ENCODE peak calls at places on chromosomes 2 and 18, in five cellular contexts. K is nephron progenitor cell, I is body of pancreas, A is left ventricle myocardium inferior, V is AG04450. N is an unnamed sample.

GRCh38 chr2:137706786-137707613 is 257.3 kb upstream of the HNMT start:
- DNase-seq in K (no peak), I (no peak), A (no peak), V (no peak), N (no peak)

GRCh38 chr2:128262315-128263253 is 56.1 kb downstream of the HS6ST1 start:
- DNase-seq in K (no peak), I (peak), A (no peak), V (no peak), N (no peak)

GRCh38 chr2:212863185-212863588 is 288.2 kb downstream of the IKZF2 start:
- DNase-seq in K (peak), I (no peak), A (no peak), V (no peak), N (no peak)

GRCh38 chr2:75561566-75562512 is 1.1 kb upstream of the EVA1A start:
- DNase-seq in K (no peak), I (no peak), A (no peak), V (no peak), N (no peak)

GRCh38 chr18:77088977-77089795 is 43.4 kb downstream of the MBP start:
- DNase-seq in K (no peak), I (no peak), A (no peak), V (no peak), N (peak)

GRCh38 chr2:222298311-222299150 is at the start of gene PAX3:
- DNase-seq in K (peak), I (no peak), A (no peak), V (no peak), N (no peak)

GRCh38 chr2:117693166-117693565 is 121.3 kb upstream of the DDX18 start:
- DNase-seq in K (no peak), I (no peak), A (no peak), V (no peak), N (no peak)

GRCh38 chr18:72056171-72056570 is 488.0 kb downstream of the CBLN2 start:
- DNase-seq in K (no peak), I (no peak), A (no peak), V (no peak), N (no peak)

GRCh38 chr2:96969321-96969720 is 17.1 kb downstream of the FAM178B start:
- DNase-seq in K (no peak), I (no peak), A (no peak), V (no peak), N (no peak)

GRCh38 chr2:28624798-28625701 is 126.6 kb upstream of the PPP1CB start:
- DNase-seq in K (no peak), I (peak), A (peak), V (no peak), N (no peak)

GRCh38 chr2:24831736-24832421 is 38.7 kb downstream of the CENPO start:
- DNase-seq in K (peak), I (peak), A (peak), V (no peak), N (no peak)

GRCh38 chr2:137437386-137437785 is 526.9 kb upstream of the HNMT start:
- DNase-seq in K (no peak), I (no peak), A (no peak), V (no peak), N (no peak)

GRCh38 chr18:3790702-3791101 is 340.7 kb downstream of the TGIF1 start:
- DNase-seq in K (peak), I (no peak), A (no peak), V (no peak), N (no peak)

GRCh38 chr18:967037-967576 is 62.4 kb downstream of the ADCYAP1 start:
- DNase-seq in K (no peak), I (no peak), A (no peak), V (no peak), N (no peak)

GRCh38 chr2:163604941-163605555 is 130.8 kb downstream of the FIGN start:
- DNase-seq in K (no peak), I (no peak), A (no peak), V (peak), N (no peak)

GRCh38 chr2:172606285-172606684 is 50.4 kb downstream of the PDK1 start:
- DNase-seq in K (no peak), I (no peak), A (no peak), V (no peak), N (no peak)

GRCh38 chr2:113390133-113390849 is 47.2 kb upstream of the ZNG1B start:
- DNase-seq in K (peak), I (peak), A (no peak), V (peak), N (peak)

GRCh38 chr2:197615033-197615652 is 60.2 kb downstream of the RFTN2 start:
- DNase-seq in K (no peak), I (no peak), A (no peak), V (no peak), N (no peak)
- TF ChIP-seq CTCF in K (no peak), I (no peak), A (no peak), V (no peak), N (no peak)

DNA sequence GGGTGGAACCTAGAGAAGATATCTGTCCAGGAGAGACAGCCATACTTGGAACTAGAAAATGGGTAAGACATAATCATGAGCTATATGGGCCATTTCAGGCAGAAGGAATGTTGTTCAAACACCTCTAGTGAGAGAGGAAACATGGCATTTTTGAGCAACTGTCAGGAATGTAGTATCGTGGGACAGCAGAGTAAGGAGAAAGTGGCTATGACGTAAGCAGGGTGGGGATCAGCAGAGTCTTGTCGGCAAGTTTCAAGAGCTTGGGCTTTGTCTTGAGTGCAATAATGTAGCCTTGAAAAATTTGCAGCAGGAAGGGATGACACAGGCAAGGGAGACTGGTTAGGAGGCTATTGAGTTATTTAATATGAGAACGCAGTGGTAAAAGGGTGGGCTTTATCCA is 20.4 kb downstream of the SERPINB7 start:
- DNase-seq in K (no peak), I (no peak), A (no peak), V (no peak), N (no peak)
- TF ChIP-seq CTCF in K (no peak), I (no peak), A (no peak), V (no peak), N (no peak)

GRCh38 chr2:230774348-230774951 is 61.8 kb downstream of the CAB39 start:
- DNase-seq in K (no peak), I (no peak), A (no peak), V (peak), N (no peak)

GRCh38 chr2:230773039-230773773 is 60.6 kb downstream of the CAB39 start:
- DNase-seq in K (no peak), I (no peak), A (no peak), V (no peak), N (no peak)

GRCh38 chr2:230772189-230772588 is 59.5 kb downstream of the CAB39 start:
- DNase-seq in K (no peak), I (no peak), A (no peak), V (no peak), N (no peak)

GRCh38 chr2:230767862-230768388 is 55.3 kb downstream of the CAB39 start:
- DNase-seq in K (no peak), I (no peak), A (no peak), V (no peak), N (no peak)

DNA sequence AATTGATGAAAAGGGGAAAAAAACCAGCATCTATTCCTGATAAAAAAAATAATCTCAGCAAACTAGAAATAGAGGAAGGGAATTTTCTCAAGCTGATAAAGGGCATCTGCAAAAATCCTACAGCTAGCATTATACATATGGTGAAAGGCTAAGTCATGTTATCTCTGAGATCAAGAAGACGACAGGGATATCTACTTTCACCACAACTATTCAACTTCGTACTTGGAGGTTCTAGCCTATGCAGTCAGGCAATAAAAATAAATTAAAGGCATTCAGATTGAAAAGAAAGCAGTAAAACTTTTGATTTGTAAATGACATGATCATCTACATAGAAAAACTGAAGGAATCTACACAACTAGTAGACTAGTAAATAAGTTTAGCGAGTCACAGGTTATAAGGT is 58.2 kb downstream of the CAB39 start:
- DNase-seq in K (no peak), I (no peak), A (no peak), V (no peak), N (no peak)
- TF ChIP-seq CTCF in K (no peak), I (no peak), A (no peak), V (no peak), N (no peak)

GRCh38 chr2:109614715-109615636 is 812 bp downstream of the SOWAHC start:
- DNase-seq in K (peak), I (peak), A (peak), V (no peak), N (peak)

GRCh38 chr2:109616184-109616583 is 2.0 kb downstream of the SOWAHC start:
- DNase-seq in K (no peak), I (no peak), A (no peak), V (no peak), N (no peak)

GRCh38 chr2:109612991-109613921 is 510 bp downstream of the SEPTIN10 start:
- DNase-seq in K (no peak), I (peak), A (peak), V (no peak), N (no peak)

GRCh38 chr2:109613922-109614714 is at the start of the genes SEPTIN10 and SOWAHC:
- DNase-seq in K (peak), I (peak), A (peak), V (peak), N (peak)

DNA sequence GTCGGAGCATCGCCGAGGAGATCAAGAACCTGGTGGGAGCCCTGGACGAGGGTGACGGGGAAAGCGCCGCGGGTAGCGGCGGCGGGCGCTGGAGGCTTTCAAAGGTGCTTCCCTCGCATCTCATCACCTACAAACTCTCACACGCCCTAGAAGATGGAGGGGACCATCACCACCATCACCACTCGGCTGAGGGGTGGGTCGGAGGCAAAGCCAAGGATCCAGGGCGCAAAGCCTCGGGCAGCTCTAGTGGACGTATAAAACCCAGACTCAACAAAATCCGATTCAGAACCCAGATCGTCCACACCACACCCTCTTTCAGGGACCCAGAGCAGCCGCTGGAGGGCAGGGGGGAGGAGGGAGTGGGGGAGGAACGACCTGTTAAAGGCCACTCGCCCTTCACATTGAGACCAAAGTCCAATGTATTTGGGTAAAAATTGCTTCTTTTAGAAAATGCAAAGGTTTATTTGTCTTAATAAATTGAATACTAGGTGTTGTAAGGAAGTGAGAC is 1.5 kb downstream of the SOWAHC start:
- DNase-seq in K (peak), I (no peak), A (no peak), V (no peak), N (no peak)
- TF ChIP-seq CTCF in K (no peak), I (no peak), A (no peak), V (peak), N (no peak)

GRCh38 chr18:22108674-22109073 is 60.7 kb upstream of the GATA6 start:
- DNase-seq in K (no peak), I (peak), A (no peak), V (no peak), N (no peak)
- TF ChIP-seq CTCF in K (no peak), I (no peak), A (no peak), V (no peak), N (no peak)

DNA sequence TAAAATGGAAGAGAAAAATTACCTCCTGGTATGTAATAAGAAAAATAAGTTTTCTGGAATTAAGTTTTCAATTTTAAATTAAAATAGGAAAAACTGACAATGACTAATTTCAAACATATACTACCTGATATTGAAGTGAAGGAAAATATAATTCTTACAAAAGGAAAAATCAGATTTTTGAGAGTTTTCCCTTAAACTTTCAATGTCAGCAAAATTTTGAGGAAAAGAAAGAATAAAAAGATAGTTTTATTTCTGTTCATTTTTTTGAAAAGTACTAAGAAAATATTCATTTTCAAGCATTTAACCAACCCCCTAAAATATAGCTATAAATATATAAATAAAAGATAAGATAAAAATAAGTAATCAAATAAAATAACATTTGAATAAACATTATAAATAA is 87.1 kb downstream of the TMX3 start:
- DNase-seq in K (no peak), I (no peak), A (no peak), V (no peak), N (no peak)
- TF ChIP-seq CTCF in K (no peak), I (no peak), A (no peak), V (no peak), N (no peak)

GRCh38 chr2:109238580-109238979 is 109.6 kb downstream of the SH3RF3 start:
- DNase-seq in K (no peak), I (peak), A (peak), V (peak), N (no peak)

GRCh38 chr2:109237792-109238191 is 108.8 kb downstream of the SH3RF3 start:
- DNase-seq in K (no peak), I (no peak), A (no peak), V (no peak), N (no peak)

GRCh38 chr2:109242654-109243331 is 113.8 kb downstream of the SH3RF3 start:
- DNase-seq in K (no peak), I (no peak), A (peak), V (peak), N (no peak)

GRCh38 chr2:109242222-109242653 is 113.2 kb downstream of the SH3RF3 start:
- DNase-seq in K (no peak), I (no peak), A (peak), V (no peak), N (no peak)

GRCh38 chr2:109239720-109240119 is 110.7 kb downstream of the SH3RF3 start:
- DNase-seq in K (no peak), I (no peak), A (no peak), V (no peak), N (no peak)
- TF ChIP-seq CTCF in K (no peak), I (no peak), A (no peak), V (no peak), N (no peak)